ENCODE peak calls at places on chromosomes 7 and 10, in four cellular contexts. One of them, this sample, is unnamed.

GRCh38 chr7:134534633-134535032 is 7.3 kb downstream of the AKR1B10 start:
- DNase-seq in thoracic aorta: no peak
- DNase-seq in A549: no peak
- DNase-seq in upper lobe of right lung: no peak
- DNase-seq in this sample: no peak

GRCh38 chr7:91566333-91566732 is 302.1 kb downstream of the FZD1 start:
- DNase-seq in thoracic aorta: no peak
- DNase-seq in A549: no peak
- DNase-seq in upper lobe of right lung: no peak
- DNase-seq in this sample: no peak

GRCh38 chr7:159099711-159100231 is 44.9 kb downstream of the VIPR2 start:
- DNase-seq in thoracic aorta: no peak
- DNase-seq in A549: no peak
- DNase-seq in upper lobe of right lung: peak; percentile 43
- DNase-seq in this sample: no peak

GRCh38 chr7:48004023-48004422 is 24.6 kb upstream of the HUS1 start:
- DNase-seq in thoracic aorta: no peak
- DNase-seq in A549: no peak
- DNase-seq in upper lobe of right lung: no peak
- DNase-seq in this sample: no peak

GRCh38 chr10:110005716-110006115 is 2.1 kb upstream of the ADD3 start:
- DNase-seq in thoracic aorta: no peak
- DNase-seq in A549: no peak
- DNase-seq in upper lobe of right lung: no peak
- DNase-seq in this sample: peak; percentile 18

GRCh38 chr10:132548106-132548823 is 10.7 kb downstream of the INPP5A start:
- DNase-seq in thoracic aorta: no peak
- DNase-seq in A549: no peak
- DNase-seq in upper lobe of right lung: peak; percentile 60
- DNase-seq in this sample: no peak

GRCh38 chr10:83425306-83425705 is 714.0 kb upstream of the GHITM start:
- DNase-seq in thoracic aorta: no peak
- DNase-seq in A549: no peak
- DNase-seq in upper lobe of right lung: no peak
- DNase-seq in this sample: no peak

GRCh38 chr10:80517416-80518142 is 20.1 kb upstream of the SH2D4B start:
- DNase-seq in thoracic aorta: no peak
- DNase-seq in A549: no peak
- DNase-seq in upper lobe of right lung: no peak
- DNase-seq in this sample: no peak

GRCh38 chr7:5831196-5831595 is 49.4 kb upstream of the OCM start:
- DNase-seq in thoracic aorta: no peak
- DNase-seq in A549: no peak
- DNase-seq in upper lobe of right lung: no peak
- DNase-seq in this sample: no peak

GRCh38 chr7:131097662-131098376 is 229.9 kb upstream of the MKLN1 start:
- DNase-seq in thoracic aorta: no peak
- DNase-seq in A549: no peak
- DNase-seq in upper lobe of right lung: no peak
- DNase-seq in this sample: no peak
- H3K4me3 ChIP-seq in thoracic aorta: no peak overlapping the region
- H3K4me3 ChIP-seq in A549: no peak overlapping the region
- H3K4me3 ChIP-seq in upper lobe of right lung: no peak overlapping the region
- H3K4me3 ChIP-seq in this sample: peak overlapping the region; percentile 3

GRCh38 chr10:102230861-102231356 is 4.8 kb downstream of the ELOVL3 start:
- DNase-seq in thoracic aorta: no peak
- DNase-seq in A549: peak; percentile 40
- DNase-seq in upper lobe of right lung: peak; percentile 80
- DNase-seq in this sample: no peak

GRCh38 chr10:102227050-102227449 is 951 bp downstream of the ELOVL3 start:
- DNase-seq in thoracic aorta: no peak
- DNase-seq in A549: no peak
- DNase-seq in upper lobe of right lung: peak; percentile 76
- DNase-seq in this sample: peak; percentile 69

GRCh38 chr10:102230264-102230860 is 4.3 kb downstream of the ELOVL3 start:
- DNase-seq in thoracic aorta: no peak
- DNase-seq in A549: peak; percentile 66
- DNase-seq in upper lobe of right lung: peak; percentile 76
- DNase-seq in this sample: peak; percentile 81

GRCh38 chr10:102231357-102232318 is 5.5 kb downstream of the ELOVL3 start:
- DNase-seq in thoracic aorta: no peak
- DNase-seq in A549: peak; percentile 94
- DNase-seq in upper lobe of right lung: peak; percentile 86
- DNase-seq in this sample: no peak

GRCh38 chr10:102229810-102230263 is 3.7 kb downstream of the ELOVL3 start:
- DNase-seq in thoracic aorta: no peak
- DNase-seq in A549: peak; percentile 88
- DNase-seq in upper lobe of right lung: peak; percentile 92
- DNase-seq in this sample: peak; percentile 61
- H3K4me3 ChIP-seq in thoracic aorta: peak overlapping the region; percentile 70
- H3K4me3 ChIP-seq in A549: peak overlapping the region; percentile 47
- H3K4me3 ChIP-seq in upper lobe of right lung: peak overlapping the region; percentile 50
- H3K4me3 ChIP-seq in this sample: peak overlapping the region; percentile 49

DNA sequence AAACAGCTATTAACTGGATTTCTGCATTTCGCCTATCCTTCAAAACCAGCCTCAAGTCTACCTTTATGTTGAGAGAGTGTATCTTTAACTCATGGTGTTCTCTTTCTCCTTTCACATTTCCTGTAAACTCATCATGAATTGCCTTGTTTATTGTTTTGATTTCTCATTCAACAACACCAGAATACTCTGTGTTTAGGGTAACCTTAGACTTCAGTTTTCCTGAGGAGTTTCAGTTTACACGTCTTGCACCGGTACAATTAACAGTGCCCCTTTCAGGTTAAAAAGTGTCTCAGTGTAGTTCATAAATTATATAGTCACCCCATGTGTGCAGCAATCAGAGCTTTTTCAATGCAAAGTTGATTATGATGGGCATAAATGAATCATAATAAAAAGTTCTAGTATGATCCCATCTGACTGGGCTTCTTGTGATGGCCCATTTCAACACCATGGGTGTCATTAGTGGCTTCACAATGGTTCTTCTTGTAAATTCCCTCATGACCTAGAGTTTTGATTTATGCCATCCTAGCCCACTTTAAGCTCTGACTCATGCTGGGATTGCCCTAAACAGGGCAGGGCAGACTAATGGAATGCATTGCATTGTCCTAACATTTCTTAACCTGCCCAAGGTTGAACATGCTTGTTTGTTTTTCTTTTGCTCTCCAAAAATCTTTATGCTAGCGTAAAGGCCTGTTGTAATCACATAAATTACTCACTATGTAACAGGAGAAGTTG is 22.0 kb downstream of the ITGB8 start:
- DNase-seq in thoracic aorta: no peak
- DNase-seq in A549: peak; percentile 85
- DNase-seq in upper lobe of right lung: no peak
- DNase-seq in this sample: no peak
- H3K4me3 ChIP-seq in thoracic aorta: no peak overlapping the region
- H3K4me3 ChIP-seq in A549: no peak overlapping the region
- H3K4me3 ChIP-seq in upper lobe of right lung: no peak overlapping the region
- H3K4me3 ChIP-seq in this sample: no peak overlapping the region

GRCh38 chr7:74029094-74029785 is 1.3 kb downstream of the ELN start:
- DNase-seq in thoracic aorta: no peak
- DNase-seq in A549: no peak
- DNase-seq in upper lobe of right lung: no peak
- DNase-seq in this sample: no peak
- H3K4me3 ChIP-seq in thoracic aorta: peak overlapping the region; percentile 82
- H3K4me3 ChIP-seq in A549: no peak overlapping the region
- H3K4me3 ChIP-seq in upper lobe of right lung: peak overlapping the region; percentile 61
- H3K4me3 ChIP-seq in this sample: peak overlapping the region; percentile 49

GRCh38 chr10:122422266-122422980 is 32.0 kb upstream of the ARMS2 start:
- DNase-seq in thoracic aorta: no peak
- DNase-seq in A549: no peak
- DNase-seq in upper lobe of right lung: no peak
- DNase-seq in this sample: no peak
- H3K4me3 ChIP-seq in thoracic aorta: no peak overlapping the region
- H3K4me3 ChIP-seq in A549: no peak overlapping the region
- H3K4me3 ChIP-seq in upper lobe of right lung: no peak overlapping the region
- H3K4me3 ChIP-seq in this sample: no peak overlapping the region

GRCh38 chr7:2980406-2981102 is 63.1 kb downstream of the CARD11 start:
- DNase-seq in thoracic aorta: no peak
- DNase-seq in A549: no peak
- DNase-seq in upper lobe of right lung: peak; percentile 69
- DNase-seq in this sample: no peak

GRCh38 chr7:2982831-2983230 is 60.8 kb downstream of the CARD11 start:
- DNase-seq in thoracic aorta: no peak
- DNase-seq in A549: no peak
- DNase-seq in upper lobe of right lung: peak; percentile 60
- DNase-seq in this sample: no peak

GRCh38 chr7:2979951-2980350 is 63.7 kb downstream of the CARD11 start:
- DNase-seq in thoracic aorta: no peak
- DNase-seq in A549: no peak
- DNase-seq in upper lobe of right lung: peak; percentile 54
- DNase-seq in this sample: no peak

GRCh38 chr7:2982401-2982800 is 61.3 kb downstream of the CARD11 start:
- DNase-seq in thoracic aorta: no peak
- DNase-seq in A549: no peak
- DNase-seq in upper lobe of right lung: no peak
- DNase-seq in this sample: no peak

DNA sequence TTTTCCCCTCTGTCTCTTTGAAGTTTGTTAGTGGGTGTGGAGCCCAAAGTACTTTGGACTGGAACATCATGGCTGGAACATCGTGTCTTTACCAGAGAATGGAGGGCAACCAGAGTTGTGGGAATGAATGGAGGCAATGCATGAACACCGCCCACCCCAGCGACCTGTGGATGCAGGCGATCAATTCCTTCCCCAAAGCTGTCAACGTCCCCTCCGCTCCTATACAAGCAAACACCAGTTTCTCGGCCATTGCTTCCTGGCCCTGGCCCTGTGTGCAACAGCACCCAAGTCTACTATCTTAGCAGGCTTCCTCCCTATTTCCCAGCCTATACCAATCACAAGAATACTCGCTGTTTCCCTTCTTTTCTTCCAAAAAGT is 62.6 kb downstream of the CARD11 start:
- DNase-seq in thoracic aorta: no peak
- DNase-seq in A549: no peak
- DNase-seq in upper lobe of right lung: no peak
- DNase-seq in this sample: no peak
- H3K4me3 ChIP-seq in thoracic aorta: no peak overlapping the region
- H3K4me3 ChIP-seq in A549: no peak overlapping the region
- H3K4me3 ChIP-seq in upper lobe of right lung: no peak overlapping the region
- H3K4me3 ChIP-seq in this sample: no peak overlapping the region

DNA sequence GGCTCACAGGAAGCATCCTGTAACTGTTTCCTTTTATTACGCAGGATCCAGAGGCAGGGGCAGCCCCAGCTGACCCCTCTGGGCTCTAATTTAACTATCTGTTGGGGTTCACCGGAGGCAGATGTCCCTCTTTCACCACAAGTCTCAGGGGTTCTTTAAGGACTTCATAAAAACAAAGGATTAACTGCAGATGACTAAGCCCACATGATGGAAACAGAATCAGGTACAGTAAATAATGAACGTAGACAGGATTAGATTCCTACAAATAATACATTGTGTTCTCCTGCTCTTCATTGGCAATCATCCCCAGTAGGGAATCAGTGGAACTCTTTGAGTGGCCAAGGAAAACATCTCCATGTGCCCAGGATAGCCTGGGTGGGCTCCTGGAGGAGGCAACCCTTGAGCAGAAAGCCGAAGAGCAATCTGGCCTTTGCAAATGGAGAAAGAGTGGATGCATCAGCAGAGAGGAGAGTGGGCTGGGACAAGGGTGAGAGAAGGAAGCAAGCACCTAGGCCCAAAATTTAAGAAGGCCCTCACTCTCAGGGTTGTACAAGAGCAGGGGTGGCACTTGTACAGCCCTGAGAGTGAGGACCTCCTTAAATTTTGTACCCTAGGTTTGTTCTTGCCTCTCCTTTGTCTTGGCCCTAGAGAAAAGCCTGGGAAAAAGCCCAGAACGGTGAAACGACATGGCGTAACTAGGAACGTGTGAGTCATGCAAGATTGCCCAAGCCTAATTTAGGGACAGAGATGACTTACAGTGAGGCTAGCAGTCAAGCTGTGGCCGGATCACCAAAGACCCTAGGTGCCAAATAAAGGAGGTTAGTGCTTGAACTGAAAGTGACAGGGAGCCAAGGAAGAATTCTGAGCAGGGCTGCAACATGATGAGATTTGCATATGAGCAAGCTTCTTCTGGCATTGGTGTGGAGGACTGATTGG is 24.8 kb downstream of the TBXAS1 start:
- DNase-seq in thoracic aorta: peak; percentile 27
- DNase-seq in A549: no peak
- DNase-seq in upper lobe of right lung: no peak
- DNase-seq in this sample: peak; percentile 75
- H3K4me3 ChIP-seq in thoracic aorta: no peak overlapping the region
- H3K4me3 ChIP-seq in A549: no peak overlapping the region
- H3K4me3 ChIP-seq in upper lobe of right lung: no peak overlapping the region
- H3K4me3 ChIP-seq in this sample: no peak overlapping the region